ENCODE peak calls at places on chromosomes 4 and X, in ten cellular contexts. B is hepatocyte, J is cardiac muscle cell, I is thyroid gland, P is endothelial cell of umbilical vein, T is GM23248, S is heart right ventricle, Q is A673, V is Caco-2, O is mucosa of descending colon. N is an unnamed sample. For H3K9me3, the result is how much of the 10 kb centered on the place peaks cover.

GRCh38 chr4:41178372-41179085 is 35.8 kb downstream of the APBB2 start:
- DNase-seq in Q (no peak), O (no peak), J (peak), P (peak), I (no peak), B (no peak), T (peak), S (no peak), V (no peak), N (no peak)

GRCh38 chr4:3313556-3314228 is 20.9 kb downstream of the RGS12 start:
- DNase-seq in O (no peak), B (no peak), P (no peak), S (no peak), I (no peak), V (no peak), Q (no peak), T (no peak), J (no peak), N (no peak)

GRCh38 chrX:68941385-68941952 is 112.6 kb downstream of the EFNB1 start:
- DNase-seq in T (no peak), B (no peak), S (no peak), P (no peak), J (peak), V (no peak), Q (no peak), O (no peak), I (no peak), N (no peak)

GRCh38 chr4:14749910-14750309 is 252.4 kb upstream of the CPEB2 start:
- DNase-seq in P (no peak), S (peak), O (peak), I (no peak), Q (peak), J (peak), B (peak), T (peak), V (no peak), N (no peak)

GRCh38 chr4:31239886-31240285 is 519.7 kb downstream of the PCDH7 start:
- DNase-seq in T (no peak), Q (no peak), S (no peak), O (no peak), V (no peak), P (peak), I (no peak), J (no peak), B (no peak), N (no peak)

GRCh38 chr4:110681381-110681780 is 58.5 kb upstream of the PITX2 start:
- DNase-seq in Q (peak), O (no peak), J (peak), I (no peak), P (no peak), V (no peak), T (peak), B (peak), S (no peak), N (no peak)

GRCh38 chr4:48938831-48939230 is 32.3 kb upstream of the OCIAD2 start:
- DNase-seq in I (no peak), S (no peak), J (no peak), O (no peak), V (no peak), Q (no peak), P (no peak), T (no peak), B (no peak), N (no peak)

GRCh38 chr4:149095798-149096197 is 653.6 kb upstream of the NR3C2 start:
- DNase-seq in T (no peak), V (no peak), I (no peak), J (no peak), P (no peak), O (no peak), Q (no peak), B (no peak), S (no peak), N (no peak)

GRCh38 chr4:105184316-105184988 is 37.8 kb downstream of the TET2 start:
- DNase-seq in V (no peak), P (no peak), I (no peak), B (no peak), O (no peak), Q (no peak), J (no peak), S (no peak), T (no peak), N (no peak)

GRCh38 chr4:173448103-173448502 is 49.2 kb upstream of the SCRG1 start:
- DNase-seq in B (no peak), T (peak), I (no peak), S (peak), O (no peak), P (no peak), Q (peak), J (peak), V (no peak), N (no peak)

GRCh38 chr4:5940470-5941203 is 47.8 kb upstream of the CRMP1 start:
- DNase-seq in T (no peak), P (no peak), O (no peak), S (no peak), B (no peak), V (no peak), Q (peak), J (peak), I (no peak), N (no peak)

GRCh38 chr4:32847466-32847865 is 2127.3 kb downstream of the PCDH7 start:
- DNase-seq in P (no peak), O (no peak), Q (peak), T (peak), I (no peak), B (peak), S (no peak), J (peak), V (no peak), N (no peak)

GRCh38 chr4:67087897-67088296 is 457.4 kb downstream of the CENPC start:
- DNase-seq in Q (peak), V (no peak), P (peak), I (no peak), J (peak), S (no peak), T (peak), O (no peak), B (peak), N (no peak)

GRCh38 chr4:15420642-15421041 is 7.2 kb upstream of the C1QTNF7 start:
- DNase-seq in S (no peak), Q (no peak), I (no peak), O (no peak), P (no peak), T (peak), V (no peak), B (no peak), J (peak), N (no peak)

GRCh38 chrX:57985951-57986350 is 75.7 kb upstream of the ZXDA start:
- DNase-seq in T (no peak), I (no peak), J (no peak), O (no peak), P (no peak), V (no peak), Q (no peak), S (no peak), B (no peak), N (no peak)
- H3K9me3 ChIP-seq in T (under half), I (under half), J (under half), O (under half), P (under half), V (under half), Q (under half), S (under half), B (under half), N (under half)

DNA sequence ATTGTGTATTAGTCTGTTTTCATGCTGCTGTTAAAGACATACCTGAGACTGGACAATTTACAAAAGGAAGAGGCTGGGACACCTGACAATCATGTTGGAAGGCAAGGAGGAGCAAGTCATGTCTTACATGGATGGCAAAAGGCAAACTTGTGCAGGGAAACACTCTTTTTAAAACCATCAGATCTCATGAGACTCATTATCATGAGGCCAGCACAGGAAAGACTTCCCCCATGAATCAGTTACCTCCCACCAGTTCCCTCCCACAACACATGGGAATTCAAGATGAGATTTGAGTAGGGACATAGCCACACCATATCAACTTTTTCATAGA is 11.2 kb downstream of the TENT5D start:
- DNase-seq in Q (no peak), O (no peak), T (no peak), V (no peak), B (no peak), I (no peak), P (no peak), S (no peak), J (no peak), N (no peak)
- H3K9me3 ChIP-seq in Q (under half), O (under half), T (under half), V (under half), B (under half), I (under half), P (under half), S (under half), J (under half), N (under half)

GRCh38 chr4:155768370-155768769 is 9.5 kb downstream of the GUCY1B1 start:
- DNase-seq in I (no peak), S (no peak), Q (no peak), T (no peak), J (no peak), V (no peak), O (no peak), P (no peak), B (no peak), N (no peak)
- H3K9me3 ChIP-seq in I (under half), S (under half), Q (under half), T (under half), J (under half), V (under half), O (under half), P (under half), B (under half), N (under half)

GRCh38 chr4:167509551-167509950 is 275.3 kb upstream of the SPOCK3 start:
- DNase-seq in P (no peak), O (no peak), T (no peak), V (no peak), B (no peak), J (no peak), Q (no peak), S (no peak), I (no peak), N (no peak)
- H3K9me3 ChIP-seq in P (under half), O (under half), T (under half), V (under half), B (under half), J (under half), Q (under half), S (under half), I (under half), N (under half)

N was measured in CD4-positive, CD25-positive, alpha-beta regulatory T cell.